ENCODE peak calls at places on chromosomes 2 and 18, in five cellular contexts. One of them, this sample, is unnamed.

GRCh38 chr2:80256396-80257167 is 48.0 kb downstream of the LRRTM1 start:
- DNase-seq in left lung: no peak
- DNase-seq in KG1: no peak
- DNase-seq in iPS DF 19.7: no peak
- DNase-seq in A172: peak
- DNase-seq in this sample: no peak

GRCh38 chr2:24721470-24721869 is 71.7 kb downstream of the PTRHD1 start:
- DNase-seq in A172: peak
- DNase-seq in KG1: no peak
- DNase-seq in left lung: peak
- DNase-seq in iPS DF 19.7: no peak
- DNase-seq in this sample: no peak

GRCh38 chr18:33841221-33841967 is 263.4 kb downstream of the ASXL3 start:
- DNase-seq in iPS DF 19.7: no peak
- DNase-seq in A172: no peak
- DNase-seq in left lung: no peak
- DNase-seq in KG1: no peak
- DNase-seq in this sample: no peak

GRCh38 chr2:186912979-186913378 is 64.0 kb upstream of the ZSWIM2 start:
- DNase-seq in iPS DF 19.7: no peak
- DNase-seq in left lung: no peak
- DNase-seq in KG1: no peak
- DNase-seq in A172: no peak
- DNase-seq in this sample: no peak

GRCh38 chr2:28136557-28136956 is 246.0 kb downstream of the BABAM2 start:
- DNase-seq in iPS DF 19.7: no peak
- DNase-seq in left lung: no peak
- DNase-seq in KG1: no peak
- DNase-seq in A172: no peak
- DNase-seq in this sample: no peak

GRCh38 chr2:85710687-85711577 is 16.8 kb downstream of the GNLY start:
- DNase-seq in iPS DF 19.7: no peak
- DNase-seq in KG1: no peak
- DNase-seq in left lung: peak
- DNase-seq in A172: no peak
- DNase-seq in this sample: no peak

GRCh38 chr2:135945521-135945920 is 39.9 kb downstream of the DARS1 start:
- DNase-seq in iPS DF 19.7: no peak
- DNase-seq in KG1: no peak
- DNase-seq in A172: no peak
- DNase-seq in left lung: no peak
- DNase-seq in this sample: no peak

GRCh38 chr18:36366994-36367839 is 69.7 kb downstream of the FHOD3 start:
- DNase-seq in iPS DF 19.7: no peak
- DNase-seq in A172: no peak
- DNase-seq in left lung: no peak
- DNase-seq in KG1: no peak
- DNase-seq in this sample: no peak

GRCh38 chr2:19988600-19988999 is 1.3 kb downstream of the WDR35 start:
- DNase-seq in iPS DF 19.7: no peak
- DNase-seq in left lung: no peak
- DNase-seq in KG1: no peak
- DNase-seq in A172: peak
- DNase-seq in this sample: no peak

GRCh38 chr2:85648619-85649018 is 19.4 kb downstream of the SFTPB start:
- DNase-seq in iPS DF 19.7: no peak
- DNase-seq in KG1: no peak
- DNase-seq in left lung: no peak
- DNase-seq in A172: peak
- DNase-seq in this sample: no peak

GRCh38 chr2:217371681-217372297 is 511.9 kb upstream of the TNP1 start:
- DNase-seq in left lung: no peak
- DNase-seq in A172: no peak
- DNase-seq in iPS DF 19.7: no peak
- DNase-seq in KG1: no peak
- DNase-seq in this sample: no peak

GRCh38 chr2:96359310-96359709 is 23.7 kb downstream of the NCAPH start:
- DNase-seq in KG1: no peak
- DNase-seq in iPS DF 19.7: no peak
- DNase-seq in A172: no peak
- DNase-seq in left lung: peak
- DNase-seq in this sample: peak

GRCh38 chr2:120624738-120625446 is 110.8 kb upstream of the GLI2 start:
- DNase-seq in A172: no peak
- DNase-seq in iPS DF 19.7: no peak
- DNase-seq in left lung: no peak
- DNase-seq in KG1: no peak
- DNase-seq in this sample: no peak

GRCh38 chr2:96808176-96808837 is 7.8 kb upstream of the CNNM3 start:
- DNase-seq in iPS DF 19.7: no peak
- DNase-seq in A172: no peak
- DNase-seq in left lung: no peak
- DNase-seq in KG1: no peak
- DNase-seq in this sample: no peak

GRCh38 chr2:43837831-43838559 is 644 bp downstream of the ABCG5 start:
- DNase-seq in iPS DF 19.7: no peak
- DNase-seq in KG1: no peak
- DNase-seq in left lung: no peak
- DNase-seq in A172: no peak
- DNase-seq in this sample: no peak

GRCh38 chr2:48180557-48180956 is 274.3 kb upstream of the FBXO11 start:
- DNase-seq in KG1: no peak
- DNase-seq in left lung: no peak
- DNase-seq in A172: no peak
- DNase-seq in iPS DF 19.7: no peak
- DNase-seq in this sample: no peak

GRCh38 chr2:158034198-158034831 is 67.4 kb upstream of the UPP2 start:
- DNase-seq in iPS DF 19.7: peak
- DNase-seq in KG1: no peak
- DNase-seq in A172: peak
- DNase-seq in left lung: no peak
- DNase-seq in this sample: no peak

GRCh38 chr2:233598952-233599351 is 18.5 kb upstream of the UGT1A8 start:
- DNase-seq in A172: no peak
- DNase-seq in left lung: no peak
- DNase-seq in iPS DF 19.7: no peak
- DNase-seq in KG1: no peak
- DNase-seq in this sample: no peak

GRCh38 chr2:164621761-164622105 is 451 bp upstream of the GRB14 start:
- DNase-seq in KG1: no peak
- DNase-seq in left lung: no peak
- DNase-seq in A172: no peak
- DNase-seq in iPS DF 19.7: no peak
- DNase-seq in this sample: no peak